ENCODE peak calls at places on chromosomes 11 and 22, in seven cellular contexts. G, W, X, N, T, D and B are unnamed samples.
A peak's percentile ranks its signal among the peaks of the same experiment; 100 is the strongest.

GRCh38 chr11:115765803-115766239 is 261.6 kb upstream of the CADM1 start:
- DNase-seq in G (no peak), W (no peak), X (no peak), N (no peak), T (no peak), D (no peak), B (no peak)

GRCh38 chr11:68798221-68798813 is 43.4 kb downstream of the CPT1A start:
- DNase-seq in G (peak; percentile 17), W (peak; percentile 52), X (no peak), N (no peak), T (no peak), D (peak; percentile 34), B (peak; percentile 25)

GRCh38 chr22:20425821-20426615 is 11.6 kb downstream of the SCARF2 start:
- DNase-seq in G (no peak), W (no peak), X (peak; percentile 71), N (no peak), T (peak; percentile 70), D (no peak), B (no peak)

GRCh38 chr11:33234397-33235168 is 22.6 kb upstream of the HIPK3 start:
- DNase-seq in G (no peak), W (no peak), X (no peak), N (no peak), T (no peak), D (no peak), B (no peak)

GRCh38 chr22:32562396-32562795 is 87.8 kb downstream of the FBXO7 start:
- DNase-seq in G (no peak), W (no peak), X (no peak), N (no peak), T (no peak), D (no peak), B (no peak)

GRCh38 chr11:13875643-13876042 is 86.9 kb upstream of the SPON1 start:
- DNase-seq in G (no peak), W (no peak), X (no peak), N (no peak), T (no peak), D (no peak), B (no peak)

GRCh38 chr22:23401910-23402274 is 178.2 kb downstream of the IGLL1 start:
- DNase-seq in G (no peak), W (no peak), X (peak; percentile 71), N (no peak), T (peak; percentile 83), D (no peak), B (no peak)

GRCh38 chr22:50276143-50276542 is 6.0 kb upstream of the MAPK11 start:
- DNase-seq in G (peak; percentile 24), W (peak; percentile 16), X (peak; percentile 88), N (no peak), T (peak; percentile 91), D (peak; percentile 81), B (peak; percentile 47)

GRCh38 chr11:85672111-85672875 is 7.4 kb upstream of the CREBZF start:
- DNase-seq in G (no peak), W (no peak), X (peak; percentile 61), N (no peak), T (no peak), D (no peak), B (no peak)

GRCh38 chr22:27668828-27669797 is 132.4 kb downstream of the MN1 start:
- DNase-seq in G (no peak), W (peak; percentile 71), X (no peak), N (no peak), T (peak; percentile 79), D (peak; percentile 56), B (no peak)

GRCh38 chr11:3914807-3915206 is 59.3 kb downstream of the STIM1 start:
- DNase-seq in G (peak; percentile 24), W (peak; percentile 23), X (no peak), N (no peak), T (no peak), D (no peak), B (no peak)

GRCh38 chr11:63999349-64000025 is 13.2 kb downstream of the OTUB1 start:
- DNase-seq in G (peak; percentile 60), W (peak; percentile 85), X (peak; percentile 88), N (peak; percentile 32), T (peak; percentile 93), D (peak; percentile 50), B (peak; percentile 54)

GRCh38 chr11:116840746-116841296 is 3.4 kb upstream of the APOA1 start:
- DNase-seq in G (no peak), W (no peak), X (peak; percentile 53), N (no peak), T (no peak), D (no peak), B (no peak)

GRCh38 chr11:12556788-12557384 is 117.3 kb upstream of the TEAD1 start:
- DNase-seq in G (no peak), W (peak; percentile 63), X (peak; percentile 90), N (no peak), T (peak; percentile 89), D (peak; percentile 56), B (no peak)

GRCh38 chr11:34379081-34379480 is 21.3 kb upstream of the ABTB2 start:
- DNase-seq in G (no peak), W (peak; percentile 94), X (no peak), N (no peak), T (no peak), D (no peak), B (no peak)

GRCh38 chr11:128653828-128654231 is 40.0 kb upstream of the FLI1 start:
- DNase-seq in G (no peak), W (peak; percentile 90), X (no peak), N (no peak), T (no peak), D (peak; percentile 35), B (no peak)

GRCh38 chr11:116175707-116176106 is 597.1 kb downstream of the BUD13 start:
- DNase-seq in G (no peak), W (no peak), X (no peak), N (no peak), T (no peak), D (no peak), B (no peak)

GRCh38 chr11:122755409-122755808 is 82.9 kb upstream of the CRTAM start:
- DNase-seq in G (no peak), W (no peak), X (no peak), N (no peak), T (no peak), D (no peak), B (no peak)

GRCh38 chr22:17664414-17665045 is 26.0 kb downstream of the BCL2L13 start:
- DNase-seq in G (no peak), W (no peak), X (no peak), N (no peak), T (no peak), D (no peak), B (no peak)

GRCh38 chr22:47146941-47147340 is 384.5 kb downstream of the TBC1D22A start:
- DNase-seq in G (no peak), W (no peak), X (no peak), N (no peak), T (no peak), D (no peak), B (no peak)

GRCh38 chr11:45662665-45663485 is 2.5 kb downstream of the CHST1 start:
- DNase-seq in G (no peak), W (peak; percentile 4), X (peak; percentile 74), N (no peak), T (peak; percentile 48), D (no peak), B (no peak)

GRCh38 chr11:45660717-45661416 is 4.6 kb downstream of the CHST1 start:
- DNase-seq in G (no peak), W (no peak), X (peak; percentile 62), N (no peak), T (no peak), D (no peak), B (no peak)

GRCh38 chr11:45663486-45664375 is 1.7 kb downstream of the CHST1 start:
- DNase-seq in G (no peak), W (peak; percentile 3), X (peak; percentile 72), N (no peak), T (peak; percentile 79), D (no peak), B (no peak)

GRCh38 chr11:45661417-45662055 is 3.9 kb downstream of the CHST1 start:
- DNase-seq in G (no peak), W (no peak), X (peak; percentile 42), N (no peak), T (peak; percentile 50), D (no peak), B (no peak)

DNA sequence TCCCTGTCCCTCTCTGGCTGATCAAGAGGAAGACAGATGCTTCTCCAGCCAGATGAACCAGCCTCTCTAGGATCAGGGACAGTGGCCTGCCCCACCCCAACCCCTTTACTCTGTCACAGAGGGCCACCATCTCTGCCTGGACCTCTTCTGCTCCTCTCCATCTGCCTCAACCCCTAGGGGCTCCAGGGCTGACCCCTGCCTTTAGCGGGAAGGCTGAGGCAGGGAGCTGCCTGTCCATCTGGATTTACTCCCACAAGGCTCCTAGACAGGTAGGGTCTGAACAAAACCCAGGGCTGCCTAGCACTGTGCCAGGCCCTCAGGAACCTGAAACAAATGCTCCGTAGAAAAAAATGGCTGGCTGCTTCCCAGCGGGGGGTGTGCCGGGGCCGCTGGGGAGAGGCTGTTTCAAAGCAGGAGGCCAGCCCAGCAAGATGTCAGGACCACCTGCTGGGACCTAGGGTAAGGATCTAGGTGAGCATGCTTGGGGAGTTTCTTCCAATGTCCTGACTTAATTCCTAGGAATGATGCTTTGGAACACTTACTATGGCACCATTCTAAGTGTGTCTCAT is 3.2 kb downstream of the CHST1 start:
- DNase-seq in G (no peak), W (no peak), X (peak; percentile 57), N (no peak), T (peak; percentile 39), D (no peak), B (no peak)
- H3K4me1 ChIP-seq in G (peaks cover 7% of the 10 kb centered on the region), W (no peaks in the 10 kb centered on the region), X (no peaks in the 10 kb centered on the region), N (peaks cover 10% of the 10 kb centered on the region), T (peaks cover 12% of the 10 kb centered on the region), D (peaks cover 12% of the 10 kb centered on the region), B (peaks cover 4% of the 10 kb centered on the region)

DNA sequence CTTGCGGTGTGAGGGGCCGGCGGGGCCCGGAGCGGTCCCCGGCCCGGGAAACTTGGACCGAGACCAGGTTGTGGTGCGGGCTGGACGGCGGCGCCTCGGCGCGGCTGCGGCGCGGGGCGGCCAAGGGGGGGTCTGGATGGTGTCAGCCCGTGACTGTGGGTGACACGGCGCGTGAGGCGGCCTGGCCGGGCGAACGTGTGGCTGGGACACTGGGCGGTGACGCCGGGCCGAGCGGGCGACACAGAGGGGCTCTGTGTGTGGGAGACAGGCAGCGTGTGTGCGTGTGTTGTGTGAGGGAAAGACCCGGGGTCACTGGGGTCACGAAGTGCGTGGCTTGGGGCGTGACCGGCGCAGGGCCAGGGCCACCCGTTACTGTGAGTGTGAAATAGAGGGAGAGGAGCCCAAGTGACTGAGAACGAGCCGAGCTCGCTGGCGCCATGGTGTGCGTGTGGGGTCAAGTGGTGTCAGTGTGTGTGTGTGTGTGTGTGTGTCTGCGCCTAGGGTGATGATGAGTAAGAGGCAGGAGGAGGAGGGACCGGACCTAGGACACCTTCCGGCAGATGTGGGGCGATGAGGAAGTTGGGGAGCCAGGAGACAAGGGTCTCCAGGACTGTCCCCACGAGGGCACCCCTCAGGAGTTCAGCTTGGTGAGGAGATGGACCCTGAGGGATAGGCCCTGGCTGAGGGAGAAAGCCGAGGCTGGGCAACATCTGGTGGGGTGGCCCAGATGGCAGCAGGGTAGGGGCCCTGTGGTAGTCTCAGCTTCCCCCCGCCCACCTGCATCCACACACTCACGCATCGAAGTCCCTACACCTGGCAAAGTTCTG is 817 bp downstream of the RELT start:
- DNase-seq in G (peak; percentile 70), W (peak; percentile 69), X (peak; percentile 88), N (peak; percentile 42), T (peak; percentile 88), D (peak; percentile 65), B (peak; percentile 53)
- H3K4me3 ChIP-seq in G (peak overlapping the region; percentile 86), W (peak overlapping the region; percentile 99), X (peak overlapping the region; percentile 27), N (peak overlapping the region; percentile 86), T (peak overlapping the region; percentile 59), D (peak overlapping the region; percentile 82), B (peak overlapping the region; percentile 81)

GRCh38 chr11:119352857-119353260 is 6.4 kb upstream of the MFRP start:
- DNase-seq in G (no peak), W (peak; percentile 29), X (peak; percentile 69), N (no peak), T (peak; percentile 69), D (no peak), B (no peak)
- H3K27ac ChIP-seq in G (no peak overlapping the region), W (no peak overlapping the region), X (no peak overlapping the region), N (no peak overlapping the region), T (peak overlapping the region; percentile 36), D (no peak overlapping the region), B (no peak overlapping the region)

GRCh38 chr22:39444937-39445465 is 11.8 kb upstream of the MGAT3 start:
- DNase-seq in G (no peak), W (no peak), X (no peak), N (no peak), T (peak; percentile 51), D (no peak), B (no peak)
- H3K4me1 ChIP-seq in G (peaks cover 7% of the 10 kb centered on the region), W (no peaks in the 10 kb centered on the region), X (no peaks in the 10 kb centered on the region), N (peaks cover 40% of the 10 kb centered on the region), T (no peaks in the 10 kb centered on the region), D (no peaks in the 10 kb centered on the region), B (peaks cover 21% of the 10 kb centered on the region)